ENCODE peak calls at places on chromosomes 1 and 21, in six cellular contexts. R, L, Z, M, Y and S are unnamed samples.

GRCh38 chr1:226351709-226352108 is 42.7 kb upstream of the LIN9 start:
- DNase-seq in Z (no peak), M (no peak), Y (no peak), L (no peak), R (no peak), S (no peak)

GRCh38 chr1:180522204-180522497 is 19.8 kb upstream of the ACBD6 start:
- DNase-seq in Z (no peak), R (no peak), L (no peak), Y (no peak), M (no peak), S (no peak)

GRCh38 chr1:156709031-156709430 is 3.6 kb upstream of the CRABP2 start:
- DNase-seq in R (no peak), L (no peak), M (no peak), Y (peak), Z (no peak), S (no peak)

GRCh38 chr1:233281711-233282581 is 13.6 kb downstream of the PCNX2 start:
- DNase-seq in R (peak), Z (no peak), Y (no peak), L (peak), M (no peak), S (no peak)

GRCh38 chr1:205922806-205923205 is 20.4 kb downstream of the SLC26A9 start:
- DNase-seq in M (no peak), Y (no peak), Z (no peak), L (no peak), R (no peak), S (no peak)

GRCh38 chr1:72869873-72870272 is 587.5 kb upstream of the NEGR1 start:
- DNase-seq in Z (no peak), R (no peak), L (no peak), Y (no peak), M (no peak), S (no peak)

GRCh38 chr1:61741682-61742619 is at the start of gene PATJ:
- DNase-seq in M (peak), R (peak), Y (peak), Z (peak), L (no peak), S (peak)

GRCh38 chr1:160125761-160126160 is 10.2 kb downstream of the ATP1A2 start:
- DNase-seq in R (peak), Y (no peak), M (no peak), Z (no peak), L (peak), S (no peak)

GRCh38 chr1:47409311-47410085 is 6.6 kb upstream of the FOXE3 start:
- DNase-seq in Y (no peak), R (peak), Z (no peak), M (no peak), L (peak), S (peak)

GRCh38 chr1:108686609-108687313 is 5.3 kb upstream of the PRPF38B start:
- DNase-seq in Y (no peak), Z (no peak), R (peak), L (peak), M (no peak), S (no peak)

GRCh38 chr1:78607944-78608343 is 12.3 kb upstream of the IFI44L start:
- DNase-seq in R (no peak), Y (no peak), M (no peak), L (no peak), Z (no peak), S (no peak)

GRCh38 chr1:19670787-19671186 is 6.1 kb downstream of the HTR6 start:
- DNase-seq in R (no peak), L (no peak), Z (no peak), M (no peak), Y (no peak), S (no peak)

GRCh38 chr1:234357831-234358230 is 15.4 kb upstream of the COA6 start:
- DNase-seq in L (no peak), M (no peak), Z (no peak), R (no peak), Y (no peak), S (no peak)

GRCh38 chr1:9352364-9353140 is 59.9 kb downstream of the SPSB1 start:
- DNase-seq in Y (peak), R (no peak), L (no peak), M (no peak), Z (peak), S (no peak)

GRCh38 chr1:60894121-60894520 is 188.2 kb upstream of the NFIA start:
- DNase-seq in Z (no peak), L (no peak), Y (peak), R (no peak), M (no peak), S (no peak)

GRCh38 chr1:214316597-214316996 is 35.6 kb downstream of the SMYD2 start:
- DNase-seq in Z (no peak), M (no peak), L (peak), Y (peak), R (no peak), S (no peak)

GRCh38 chr1:37394574-37395464 is 79.6 kb upstream of the ZC3H12A start:
- DNase-seq in M (no peak), L (no peak), Z (peak), R (no peak), Y (peak), S (no peak)

GRCh38 chr1:147541672-147542548 is 609 bp downstream of the BCL9 start:
- DNase-seq in Y (peak), R (peak), Z (peak), L (peak), M (peak), S (no peak)

GRCh38 chr1:154313066-154313356 is 7.9 kb upstream of the AQP10 start:
- DNase-seq in Y (no peak), Z (no peak), R (no peak), M (no peak), L (no peak), S (no peak)

GRCh38 chr21:31141389-31142021 is 103.2 kb upstream of the KRTAP19-8 start:
- DNase-seq in Y (no peak), L (no peak), M (no peak), R (no peak), Z (no peak), S (no peak)

GRCh38 chr1:183735069-183735860 is 69.7 kb upstream of the RGL1 start:
- DNase-seq in L (peak), R (peak), M (no peak), Z (no peak), Y (no peak), S (no peak)

GRCh38 chr1:167770127-167770526 is 48.3 kb downstream of the MPZL1 start:
- DNase-seq in L (no peak), Z (no peak), M (no peak), R (no peak), Y (peak), S (no peak)

GRCh38 chr21:39033878-39034589 is 149.2 kb downstream of the PSMG1 start:
- DNase-seq in Z (no peak), L (no peak), R (peak), Y (no peak), M (no peak), S (no peak)

GRCh38 chr1:53715478-53715877 is 23.5 kb downstream of the GLIS1 start:
- DNase-seq in Z (peak), Y (peak), M (peak), R (peak), L (peak), S (no peak)
- TF ChIP-seq CTCF in Z (peak), Y (peak), M (peak), R (peak), L (peak), S (peak)

GRCh38 chr1:243712890-243713425 is 137.1 kb downstream of the AKT3 start:
- DNase-seq in Z (no peak), M (no peak), Y (no peak), L (peak), R (peak), S (no peak)
- TF ChIP-seq CTCF in Z (no peak), M (peak), Y (peak), L (peak), R (peak), S (peak)

DNA sequence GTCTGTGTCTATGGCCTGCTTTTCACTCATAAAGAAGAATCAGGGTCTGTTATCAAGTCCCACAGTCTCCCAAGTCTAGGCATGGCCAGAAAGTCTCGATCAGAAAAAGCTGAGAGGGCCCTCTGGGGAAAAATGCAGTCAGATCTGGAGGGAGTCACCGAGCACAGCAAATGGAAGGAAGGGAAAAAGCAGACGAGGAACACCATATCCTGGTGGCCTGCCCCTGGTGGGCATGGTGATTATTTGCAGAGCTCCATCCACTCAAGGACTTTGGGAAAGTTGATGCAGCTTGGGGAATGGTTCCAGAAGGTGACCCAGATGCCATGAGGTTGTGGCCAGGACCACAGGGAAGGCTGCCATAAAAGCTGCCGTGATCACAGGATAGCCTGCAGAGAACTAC is 189.1 kb downstream of the CLIC6 start:
- DNase-seq in Y (no peak), R (no peak), Z (no peak), M (no peak), L (no peak), S (peak)
- TF ChIP-seq CTCF in Y (peak), R (peak), Z (no peak), M (peak), L (peak), S (no peak)

GRCh38 chr1:171566467-171566866 is 55.6 kb upstream of the MYOCOS start:
- DNase-seq in M (no peak), R (peak), L (peak), Z (no peak), Y (no peak), S (no peak)
- TF ChIP-seq CTCF in M (no peak), R (no peak), L (no peak), Z (no peak), Y (peak), S (peak)

GRCh38 chr1:91515994-91516393 is 15.3 kb downstream of the CDC7 start:
- DNase-seq in Z (no peak), L (no peak), Y (no peak), R (no peak), M (no peak), S (no peak)

GRCh38 chr1:91511386-91511785 is 10.7 kb downstream of the CDC7 start:
- DNase-seq in L (peak), M (no peak), Y (peak), Z (no peak), R (peak), S (no peak)

GRCh38 chr1:91507330-91507729 is 6.7 kb downstream of the CDC7 start:
- DNase-seq in Z (no peak), L (no peak), M (no peak), Y (no peak), R (peak), S (no peak)

GRCh38 chr1:91510754-91511153 is 10.1 kb downstream of the CDC7 start:
- DNase-seq in Y (no peak), L (no peak), Z (no peak), R (no peak), M (no peak), S (no peak)

GRCh38 chr1:91513160-91513559 is 12.5 kb downstream of the CDC7 start:
- DNase-seq in Y (no peak), L (peak), R (peak), M (no peak), Z (no peak), S (no peak)
- TF ChIP-seq CTCF in Y (peak), L (peak), R (peak), M (peak), Z (peak), S (peak)

GRCh38 chr1:45359882-45360513 is 19.8 kb upstream of the MUTYH start:
- DNase-seq in Z (no peak), L (peak), R (peak), M (no peak), Y (peak), S (no peak)
- TF ChIP-seq CTCF in Z (peak), L (peak), R (peak), M (peak), Y (peak), S (peak)

DNA sequence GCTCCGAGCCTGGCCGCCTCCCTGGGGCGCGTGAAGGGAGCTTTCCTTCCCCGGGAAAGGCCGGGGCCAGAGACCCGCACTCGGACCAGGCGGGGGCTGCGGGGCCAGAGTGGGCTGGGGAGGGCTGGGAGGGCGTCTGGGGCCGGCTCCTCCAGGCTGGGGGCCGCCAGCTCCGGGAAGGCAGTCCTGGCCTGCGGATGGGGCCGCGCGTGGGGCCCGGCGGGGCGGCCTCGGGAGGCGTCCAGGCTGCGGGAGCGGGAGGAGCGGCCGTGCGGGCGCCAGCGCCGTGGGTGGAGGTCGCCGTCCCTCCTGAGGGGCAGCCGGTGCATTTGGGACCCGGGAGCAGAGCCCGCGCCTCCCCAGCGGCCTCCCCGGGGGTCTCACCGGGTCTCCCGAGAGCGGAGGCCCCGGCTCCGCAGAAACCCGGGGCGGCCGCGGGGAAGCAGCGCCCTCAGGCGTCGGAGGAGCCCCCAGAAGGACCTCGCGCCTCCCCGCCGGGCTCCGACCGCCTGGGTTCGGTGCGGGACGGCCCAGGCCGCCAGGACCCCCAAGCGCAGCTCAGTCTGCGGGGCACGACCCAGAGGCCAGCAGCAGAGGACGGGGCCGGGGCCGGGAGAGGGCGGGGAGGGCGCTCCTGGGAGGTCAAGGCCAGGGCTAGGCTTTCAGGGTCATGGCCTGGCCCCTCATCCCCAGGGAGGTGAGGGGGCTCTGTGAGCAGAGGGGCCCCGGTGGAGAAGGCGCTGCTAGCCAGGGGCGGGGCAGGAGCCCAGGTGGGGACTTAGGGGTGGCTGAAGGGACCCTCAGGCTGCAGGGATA is 7.3 kb upstream of the SLX9 start:
- DNase-seq in Y (peak), L (no peak), M (no peak), R (peak), Z (peak), S (no peak)
- TF ChIP-seq CTCF in Y (peak), L (peak), M (peak), R (peak), Z (peak), S (peak)

DNA sequence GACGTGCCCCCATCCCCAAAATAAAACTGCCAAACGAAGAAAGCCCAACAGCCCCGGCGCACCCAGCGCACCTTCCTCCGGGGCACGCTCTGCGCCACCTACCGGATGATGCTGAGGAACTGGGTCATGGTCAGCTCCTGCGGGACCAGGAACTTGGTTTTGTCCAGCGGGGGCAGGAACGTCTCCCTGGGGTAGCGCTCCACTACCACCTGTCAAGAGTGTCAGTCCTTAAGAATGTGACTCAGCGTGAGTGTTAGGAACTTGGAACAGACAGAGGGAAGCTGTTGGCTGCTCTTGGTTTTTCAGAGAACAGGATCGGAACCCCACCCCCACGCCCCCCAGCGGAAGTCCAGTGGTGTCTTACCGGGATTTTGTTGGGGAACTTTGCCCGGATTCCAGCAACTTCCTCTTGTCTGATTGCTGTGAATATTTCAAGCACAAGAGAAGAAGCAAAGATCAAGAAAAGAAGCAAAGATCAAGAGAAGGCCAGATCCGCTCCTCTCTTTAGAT is 431 bp downstream of the MAP1LC3C start:
- DNase-seq in Z (peak), Y (peak), R (peak), L (peak), M (peak), S (peak)
- TF ChIP-seq CTCF in Z (peak), Y (peak), R (peak), L (peak), M (peak), S (peak)